ENCODE peak calls at places on chromosomes 11 and 22, in ten cellular contexts. U is activated T-helper 9 cell treated with anti-CD3 and anti-CD28 coated beads, Interleukin-2, amount 50 U/mL, for 16 hours; I is omental fat pad; V is AG10803; M is NCI-H2029; T is activated T-cell treated with anti-CD3 and anti-CD28 coated beads, Interleukin-2, amount 50 U/mL, for 48 hours; R is Kasumi-1; K is colonic mucosa; X is NCI-H460; Y is HAP-1. B is an unnamed sample.
A peak's percentile ranks its signal among the peaks of the same experiment; 100 is the strongest.

GRCh38 chr11:46378811-46379482 is 2.5 kb upstream of the MDK start:
- DNase-seq in X (no peak), U (no peak), K (no peak), I (no peak), R (no peak), V (no peak), T (no peak), M (no peak), Y (no peak), B (no peak)

GRCh38 chr11:72812968-72813739 is 1.1 kb upstream of the ATG16L2 start:
- DNase-seq in K (peak; percentile 79), T (peak; percentile 88), Y (peak; percentile 81), M (no peak), I (no peak), R (peak; percentile 78), V (peak; percentile 63), X (peak; percentile 73), U (peak; percentile 57), B (peak; percentile 93)

GRCh38 chr11:83044958-83045712 is 26.6 kb downstream of the RAB30 start:
- DNase-seq in V (peak; percentile 67), X (peak; percentile 37), U (no peak), K (no peak), R (no peak), I (no peak), T (no peak), Y (no peak), M (peak; percentile 36), B (no peak)

GRCh38 chr22:49372530-49373288 is 455.0 kb downstream of the BRD1 start:
- DNase-seq in Y (no peak), M (no peak), X (peak; percentile 17), U (no peak), T (no peak), R (peak; percentile 3), I (no peak), V (no peak), K (peak; percentile 12), B (no peak)

GRCh38 chr11:109120341-109120740 is 301.6 kb upstream of the C11orf87 start:
- DNase-seq in V (no peak), T (no peak), I (no peak), Y (no peak), M (no peak), R (no peak), X (no peak), K (no peak), U (no peak), B (no peak)

GRCh38 chr11:35141034-35141433 is 2.1 kb downstream of the CD44 start:
- DNase-seq in K (no peak), T (no peak), I (no peak), Y (no peak), M (no peak), X (no peak), U (no peak), R (no peak), V (no peak), B (no peak)

GRCh38 chr11:93895106-93895862 is 44.9 kb upstream of the VSTM5 start:
- DNase-seq in R (peak; percentile 68), Y (peak; percentile 38), V (peak; percentile 92), M (peak; percentile 26), X (peak; percentile 30), K (peak; percentile 21), U (no peak), I (no peak), T (no peak), B (no peak)

GRCh38 chr11:877565-877964 is 33.0 kb downstream of the CHID1 start:
- DNase-seq in K (no peak), V (no peak), R (no peak), X (peak; percentile 60), I (no peak), U (no peak), M (no peak), Y (no peak), T (peak; percentile 69), B (no peak)

GRCh38 chr11:128174465-128175101 is 412.8 kb downstream of the ETS1 start:
- DNase-seq in M (no peak), V (peak; percentile 91), R (no peak), T (no peak), X (no peak), K (no peak), U (no peak), Y (no peak), I (no peak), B (no peak)

GRCh38 chr11:79042824-79043223 is 398.0 kb downstream of the TENM4 start:
- DNase-seq in T (no peak), X (no peak), V (no peak), I (no peak), Y (no peak), U (no peak), R (no peak), K (no peak), M (no peak), B (no peak)

B was measured in ascending aorta.